ENCODE peak calls at places on chromosomes 1 and 21, in eight cellular contexts. R is Calu3, I is psoas muscle, C is uterus, Z is endothelial cell, T is ovary, S is cardiac fibroblast, J is activated B cell treated with CpG ODN at 0.5 μM for 24 hours. M is an unnamed sample.

GRCh38 chr1:213681788-213682340 is 305.9 kb upstream of the PROX1 start:
- DNase-seq in R (no peak), I (no peak), C (no peak), Z (no peak), T (no peak), S (no peak), J (no peak), M (no peak)

GRCh38 chr1:196115641-196116040 is 492.6 kb downstream of the KCNT2 start:
- DNase-seq in R (no peak), I (peak; percentile 69), C (no peak), Z (no peak), T (no peak), S (peak; percentile 82), J (no peak), M (no peak)

GRCh38 chr1:192630521-192631287 is 5.2 kb upstream of the RGS13 start:
- DNase-seq in R (no peak), I (no peak), C (no peak), Z (no peak), T (no peak), S (no peak), J (no peak), M (no peak)

GRCh38 chr1:225909477-225909876 is 14.6 kb downstream of the PYCR2 start:
- DNase-seq in R (no peak), I (no peak), C (no peak), Z (no peak), T (no peak), S (no peak), J (no peak), M (no peak)

GRCh38 chr21:46172863-46173528 is 11.3 kb downstream of the SPATC1L start:
- DNase-seq in R (no peak), I (no peak), C (no peak), Z (no peak), T (no peak), S (no peak), J (no peak), M (no peak)

GRCh38 chr1:219542828-219543518 is 69.9 kb downstream of the ZC3H11B start:
- DNase-seq in R (no peak), I (no peak), C (no peak), Z (no peak), T (no peak), S (peak; percentile 74), J (no peak), M (no peak)

GRCh38 chr1:16338961-16339360 is 13.3 kb downstream of the FBXO42 start:
- DNase-seq in R (no peak), I (peak; percentile 8), C (no peak), Z (no peak), T (no peak), S (no peak), J (no peak), M (no peak)

GRCh38 chr1:197314672-197315071 is 46.6 kb downstream of the CRB1 start:
- DNase-seq in R (no peak), I (no peak), C (no peak), Z (no peak), T (no peak), S (no peak), J (no peak), M (no peak)

GRCh38 chr1:206803221-206803730 is 31.0 kb upstream of the IL10 start:
- DNase-seq in R (no peak), I (no peak), C (no peak), Z (no peak), T (no peak), S (peak; percentile 32), J (no peak), M (no peak)

GRCh38 chr21:42199488-42200463 is 19.2 kb upstream of the ABCG1 start:
- DNase-seq in R (no peak), I (no peak), C (no peak), Z (no peak), T (no peak), S (peak; percentile 81), J (no peak), M (no peak)

GRCh38 chr1:152917794-152918193 is 9.4 kb downstream of the IVL start:
- DNase-seq in R (peak; percentile 57), I (no peak), C (no peak), Z (peak; percentile 44), T (no peak), S (peak; percentile 12), J (no peak), M (no peak)

GRCh38 chr21:41630917-41631316 is 123.0 kb upstream of the TMPRSS2 start:
- DNase-seq in R (no peak), I (no peak), C (no peak), Z (no peak), T (no peak), S (no peak), J (no peak), M (no peak)

GRCh38 chr1:189654906-189655305 is 822.8 kb downstream of the BRINP3 start:
- DNase-seq in R (no peak), I (no peak), C (no peak), Z (no peak), T (no peak), S (peak; percentile 48), J (no peak), M (no peak)

GRCh38 chr21:32597205-32597604 is 11.9 kb upstream of the TCP10L start:
- DNase-seq in R (no peak), I (no peak), C (no peak), Z (no peak), T (no peak), S (peak; percentile 61), J (no peak), M (no peak)

GRCh38 chr1:12100071-12100470 is 37.0 kb downstream of the TNFRSF8 start:
- DNase-seq in R (no peak), I (no peak), C (no peak), Z (no peak), T (no peak), S (no peak), J (no peak), M (no peak)

GRCh38 chr1:244614113-244614836 is 38.7 kb upstream of the DESI2 start:
- DNase-seq in R (peak; percentile 46), I (no peak), C (no peak), Z (no peak), T (no peak), S (peak; percentile 33), J (no peak), M (no peak)

GRCh38 chr1:187763465-187763864 is 934.7 kb downstream of the PLA2G4A start:
- DNase-seq in R (no peak), I (no peak), C (no peak), Z (no peak), T (no peak), S (no peak), J (no peak), M (no peak)

GRCh38 chr1:93079685-93080141 is 630 bp downstream of the MTF2 start:
- DNase-seq in R (peak; percentile 21), I (peak; percentile 56), C (peak; percentile 22), Z (peak; percentile 60), T (peak; percentile 51), S (no peak), J (peak; percentile 15), M (peak; percentile 16)

GRCh38 chr1:208273386-208274021 is 29.3 kb upstream of the PLXNA2 start:
- DNase-seq in R (no peak), I (no peak), C (no peak), Z (no peak), T (no peak), S (no peak), J (no peak), M (no peak)

GRCh38 chr1:52032785-52033131 is 852 bp downstream of the KTI12 start:
- DNase-seq in R (peak; percentile 34), I (peak; percentile 67), C (peak; percentile 25), Z (peak; percentile 13), T (peak; percentile 55), S (peak; percentile 69), J (peak; percentile 31), M (no peak)

GRCh38 chr1:100941098-100941527 is 45.2 kb downstream of the SLC30A7 start:
- DNase-seq in R (no peak), I (no peak), C (no peak), Z (no peak), T (no peak), S (no peak), J (no peak), M (no peak)

GRCh38 chr1:219247441-219247840 is 73.8 kb downstream of the LYPLAL1 start:
- DNase-seq in R (no peak), I (no peak), C (no peak), Z (no peak), T (no peak), S (no peak), J (no peak), M (no peak)

GRCh38 chr1:109248797-109249629 is at the start of gene CELSR2:
- DNase-seq in R (peak; percentile 60), I (peak; percentile 77), C (peak; percentile 41), Z (peak; percentile 60), T (peak; percentile 54), S (peak; percentile 63), J (peak; percentile 54), M (peak; percentile 43)
- TF ChIP-seq CTCF in R (no peak), I (no peak), C (no peak), Z (no peak), T (no peak), S (no peak), J (no peak), M (no peak)

DNA sequence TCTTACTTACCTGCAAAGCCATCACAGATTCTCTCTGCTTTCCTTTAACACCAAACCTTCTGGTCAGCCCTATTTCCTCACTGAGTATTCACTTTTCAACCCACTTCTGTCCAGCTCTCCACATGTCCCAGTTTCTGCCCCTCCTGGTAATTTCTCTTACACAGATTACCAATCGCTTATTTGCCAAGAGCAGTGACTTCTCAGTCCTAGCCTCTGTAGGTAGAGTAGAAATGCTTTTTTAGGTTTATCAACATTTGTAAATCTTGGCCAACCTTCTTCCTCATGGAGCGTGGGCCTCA is 33.6 kb upstream of the LRRC8C start:
- DNase-seq in R (no peak), I (no peak), C (no peak), Z (no peak), T (no peak), S (no peak), J (no peak), M (no peak)
- TF ChIP-seq CTCF in R (no peak), I (no peak), C (no peak), Z (peak; percentile 12), T (no peak), S (no peak), J (no peak), M (no peak)

GRCh38 chr1:154379301-154379700 is 25.8 kb upstream of the IL6R start:
- DNase-seq in R (no peak), I (no peak), C (no peak), Z (no peak), T (no peak), S (no peak), J (no peak), M (no peak)
- TF ChIP-seq CTCF in R (no peak), I (no peak), C (no peak), Z (no peak), T (no peak), S (no peak), J (no peak), M (no peak)

GRCh38 chr1:27539901-27540861 is 50.2 kb upstream of the WASF2 start:
- DNase-seq in R (peak; percentile 57), I (peak; percentile 82), C (no peak), Z (no peak), T (no peak), S (peak; percentile 51), J (no peak), M (no peak)
- TF ChIP-seq CTCF in R (no peak), I (no peak), C (no peak), Z (no peak), T (no peak), S (no peak), J (no peak), M (no peak)

GRCh38 chr1:60886090-60886489 is 196.3 kb upstream of the NFIA start:
- DNase-seq in R (no peak), I (no peak), C (no peak), Z (no peak), T (no peak), S (no peak), J (no peak), M (no peak)
- TF ChIP-seq CTCF in R (no peak), I (no peak), C (no peak), Z (no peak), T (no peak), S (no peak), J (no peak), M (no peak)

GRCh38 chr1:224533517-224533916 is 82.6 kb upstream of the CNIH3 start:
- DNase-seq in R (no peak), I (no peak), C (no peak), Z (no peak), T (no peak), S (no peak), J (no peak), M (no peak)
- TF ChIP-seq CTCF in R (no peak), I (no peak), C (no peak), Z (no peak), T (no peak), S (no peak), J (no peak), M (no peak)